ENCODE peak calls at places on chromosomes 7 and 10, in seven cellular contexts. S is GM18507, D is amniotic epithelial cell, P is nucleus accumbens, U is HTR-8/SVneo, E is progenitor cell of endocrine pancreas, C is H54. Y is an unnamed sample.

GRCh38 chr7:107505997-107506682 is 36.3 kb downstream of the GPR22 start:
- DNase-seq in S (no peak), E (no peak), U (no peak), D (no peak), C (no peak), P (no peak), Y (no peak)

GRCh38 chr10:117884088-117884487 is 162.7 kb downstream of the RAB11FIP2 start:
- DNase-seq in E (no peak), C (no peak), S (no peak), U (no peak), D (no peak), P (no peak), Y (no peak)

GRCh38 chr10:43396061-43396927 is 12.7 kb downstream of the HNRNPF start:
- DNase-seq in U (peak; percentile 87), C (peak; percentile 65), E (peak; percentile 64), D (peak; percentile 61), P (peak; percentile 72), S (peak; percentile 71), Y (peak; percentile 80)

GRCh38 chr7:110296321-110296720 is 794.6 kb upstream of the LRRN3 start:
- DNase-seq in D (no peak), P (no peak), C (no peak), U (no peak), S (no peak), E (no peak), Y (no peak)

GRCh38 chr7:54837761-54838539 is 78.9 kb upstream of the SEC61G start:
- DNase-seq in S (no peak), P (no peak), C (no peak), D (no peak), E (no peak), U (no peak), Y (no peak)

GRCh38 chr7:115410972-115411686 is 489.2 kb downstream of the MDFIC start:
- DNase-seq in D (no peak), S (no peak), P (no peak), E (no peak), C (no peak), U (no peak), Y (peak; percentile 1)

GRCh38 chr7:75033064-75033463 is 40.5 kb downstream of the RCC1L start:
- DNase-seq in S (no peak), E (no peak), C (no peak), D (peak; percentile 36), P (no peak), U (no peak), Y (no peak)

GRCh38 chr7:87645446-87645845 is 17.2 kb downstream of the RUNDC3B start:
- DNase-seq in S (no peak), U (no peak), C (no peak), E (no peak), P (no peak), D (no peak), Y (no peak)

GRCh38 chr10:73648975-73649829 is 6.6 kb downstream of the SYNPO2L start:
- DNase-seq in E (no peak), P (no peak), C (no peak), D (peak; percentile 89), S (no peak), U (peak; percentile 48), Y (no peak)

GRCh38 chr7:18693401-18693800 is 197.9 kb downstream of the HDAC9 start:
- DNase-seq in U (peak; percentile 32), D (peak; percentile 95), P (no peak), C (peak; percentile 15), E (no peak), S (no peak), Y (peak; percentile 14)

GRCh38 chr10:58435297-58435696 is 50.1 kb downstream of the TFAM start:
- DNase-seq in C (peak; percentile 53), P (no peak), S (no peak), D (peak; percentile 97), E (no peak), U (peak; percentile 68), Y (no peak)

GRCh38 chr10:88923525-88923924 is 29.0 kb downstream of the ACTA2 start:
- DNase-seq in D (peak; percentile 88), E (no peak), U (no peak), P (no peak), S (no peak), C (no peak), Y (no peak)

GRCh38 chr7:117053407-117053806 is 100.1 kb downstream of the ST7 start:
- DNase-seq in C (no peak), E (no peak), U (no peak), P (no peak), S (no peak), D (peak; percentile 7), Y (no peak)

GRCh38 chr10:121527690-121528089 is 70.6 kb downstream of the FGFR2 start:
- DNase-seq in C (no peak), U (no peak), D (peak; percentile 65), S (no peak), P (no peak), E (no peak), Y (no peak)

GRCh38 chr10:107971973-107972372 is 807.5 kb upstream of the SORCS1 start:
- DNase-seq in U (no peak), C (peak; percentile 2), S (no peak), P (no peak), D (peak; percentile 86), E (no peak), Y (no peak)

GRCh38 chr7:135678612-135679575 is 16.6 kb downstream of the STMP1 start:
- DNase-seq in S (no peak), E (no peak), P (no peak), C (no peak), U (no peak), D (peak; percentile 65), Y (no peak)

GRCh38 chr7:134737561-134738353 is 41.7 kb upstream of the CALD1 start:
- DNase-seq in D (peak; percentile 99), S (no peak), C (no peak), U (no peak), E (no peak), P (no peak), Y (no peak)

GRCh38 chr10:127787873-127788272 is 50.9 kb downstream of the FOXI2 start:
- DNase-seq in P (no peak), S (no peak), C (no peak), D (no peak), E (no peak), U (no peak), Y (no peak)

GRCh38 chr10:78063236-78063635 is 29.6 kb downstream of the RPS24 start:
- DNase-seq in D (no peak), C (no peak), S (no peak), E (no peak), U (no peak), P (no peak), Y (no peak)

GRCh38 chr7:6294839-6295238 is 22.4 kb upstream of the CYTH3 start:
- DNase-seq in S (no peak), P (no peak), C (no peak), U (no peak), D (no peak), E (no peak), Y (no peak)

GRCh38 chr7:79933144-79933543 is 201.5 kb upstream of the GNAI1 start:
- DNase-seq in C (no peak), E (no peak), D (peak; percentile 92), U (no peak), S (no peak), P (no peak), Y (no peak)

GRCh38 chr7:155405399-155406318 is 52.3 kb upstream of the EN2 start:
- DNase-seq in D (no peak), E (no peak), S (no peak), U (no peak), C (no peak), P (peak; percentile 26), Y (peak; percentile 54)

GRCh38 chr10:93958834-93959233 is 34.9 kb upstream of the PLCE1 start:
- DNase-seq in U (no peak), C (no peak), E (no peak), D (no peak), S (no peak), P (no peak), Y (no peak)

Y was measured in midbrain.